ENCODE peak calls at places on chromosomes 1 and 21, in eight cellular contexts. K is breast epithelium, E is fibroblast of the aortic adventitia, U is fibroblast of lung, P is lower lobe of right lung, R is A549, S is kidney epithelial cell, W is fibroblast of mammary gland. X is an unnamed sample.

GRCh38 chr1:114224196-114224907 is 70.7 kb upstream of the SYT6 start:
- DNase-seq in R (no peak), E (peak), S (no peak), P (no peak), U (no peak), W (no peak), K (no peak), X (no peak)

GRCh38 chr1:164589961-164590507 is 31.1 kb downstream of the PBX1 start:
- DNase-seq in W (no peak), K (no peak), U (no peak), R (no peak), P (no peak), S (no peak), E (no peak), X (no peak)

GRCh38 chr1:47527653-47528272 is 89.9 kb downstream of the FOXD2 start:
- DNase-seq in P (no peak), U (no peak), S (no peak), R (no peak), K (no peak), W (no peak), E (no peak), X (no peak)

GRCh38 chr1:198756470-198756869 is 117.6 kb downstream of the PTPRC start:
- DNase-seq in K (no peak), E (peak), R (peak), U (no peak), P (no peak), S (no peak), W (peak), X (peak)

GRCh38 chr1:161162052-161162451 is 2.8 kb downstream of the USP21 start:
- DNase-seq in R (no peak), E (no peak), P (no peak), S (no peak), K (no peak), U (no peak), W (no peak), X (no peak)

GRCh38 chr1:7407980-7408770 is 362.9 kb upstream of the VAMP3 start:
- DNase-seq in S (no peak), P (no peak), R (no peak), U (no peak), W (no peak), K (peak), E (no peak), X (no peak)

GRCh38 chr1:87449348-87449963 is 120.8 kb downstream of the LMO4 start:
- DNase-seq in R (no peak), E (peak), W (peak), K (peak), U (peak), P (no peak), S (no peak), X (no peak)

GRCh38 chr1:233730380-233730779 is 116.5 kb downstream of the KCNK1 start:
- DNase-seq in W (no peak), P (no peak), R (no peak), K (no peak), S (no peak), U (no peak), E (no peak), X (no peak)

GRCh38 chr1:219699870-219700269 is 87.0 kb upstream of the ZC3H11B start:
- DNase-seq in P (no peak), K (no peak), S (peak), R (no peak), E (peak), W (peak), U (peak), X (peak)

GRCh38 chr1:76046149-76046548 is 28.4 kb upstream of the ST6GALNAC3 start:
- DNase-seq in K (no peak), R (no peak), U (no peak), S (no peak), W (no peak), E (no peak), P (no peak), X (no peak)

GRCh38 chr21:45027241-45028196 is 46.9 kb upstream of the ADARB1 start:
- DNase-seq in S (no peak), U (no peak), W (no peak), E (no peak), K (no peak), P (no peak), R (no peak), X (no peak)

GRCh38 chr1:86649618-86650017 is 54.8 kb upstream of the SH3GLB1 start:
- DNase-seq in S (no peak), R (no peak), W (no peak), U (no peak), P (no peak), E (no peak), K (no peak), X (no peak)

GRCh38 chr21:35265170-35265877 is 216.2 kb upstream of the RUNX1 start:
- DNase-seq in U (peak), P (no peak), E (peak), R (peak), K (no peak), S (peak), W (peak), X (peak)

GRCh38 chr1:64440423-64440822 is 29.5 kb upstream of the CACHD1 start:
- DNase-seq in E (no peak), K (no peak), W (no peak), R (no peak), U (no peak), S (no peak), P (no peak), X (no peak)

GRCh38 chr21:34180826-34181359 is 107.5 kb downstream of the MRPS6 start:
- DNase-seq in U (no peak), E (no peak), P (no peak), S (no peak), W (no peak), K (no peak), R (no peak), X (no peak)

GRCh38 chr1:157409927-157410326 is 142.4 kb downstream of the FCRL5 start:
- DNase-seq in W (no peak), S (no peak), K (no peak), U (no peak), E (no peak), R (no peak), P (no peak), X (no peak)

GRCh38 chr1:147641695-147642592 is 28.4 kb downstream of the ACP6 start:
- DNase-seq in W (peak), R (peak), U (peak), E (peak), K (no peak), P (no peak), S (no peak), X (peak)

GRCh38 chr21:32372755-32373154 is 20.1 kb downstream of the URB1 start:
- DNase-seq in K (no peak), P (no peak), W (peak), U (no peak), E (peak), R (no peak), S (no peak), X (peak)

GRCh38 chr1:206774096-206774495 is 1.8 kb upstream of the IL10 start:
- DNase-seq in R (no peak), P (no peak), W (no peak), S (no peak), K (no peak), U (no peak), E (no peak), X (no peak)

GRCh38 chr1:111212634-111213335 is 12.3 kb upstream of the DENND2D start:
- DNase-seq in S (no peak), K (no peak), P (no peak), R (no peak), U (no peak), E (no peak), W (no peak), X (no peak)

GRCh38 chr1:175520186-175520585 is 223.2 kb downstream of the TNR start:
- DNase-seq in E (peak), W (no peak), P (no peak), R (no peak), K (peak), S (no peak), U (peak), X (peak)

GRCh38 chr1:178818416-178818815 is 52.5 kb downstream of the ANGPTL1 start:
- DNase-seq in R (no peak), W (peak), P (no peak), E (peak), S (no peak), U (peak), K (no peak), X (peak)

GRCh38 chr1:167270230-167270817 is 49.6 kb downstream of the POU2F1 start:
- DNase-seq in U (no peak), K (no peak), S (no peak), P (no peak), E (no peak), W (no peak), R (no peak), X (no peak)

GRCh38 chr1:111656093-111657017 is 36.8 kb downstream of the RAP1A start:
- DNase-seq in W (peak), E (peak), R (peak), K (no peak), U (peak), S (peak), P (no peak), X (peak)

GRCh38 chr1:9218917-9219316 is 15.7 kb upstream of the H6PD start:
- DNase-seq in R (no peak), K (no peak), U (no peak), S (no peak), E (no peak), W (no peak), P (no peak), X (no peak)
- TF ChIP-seq CTCF in R (no peak), K (no peak), U (no peak), S (no peak), E (no peak), W (no peak), P (no peak), X (no peak)

DNA sequence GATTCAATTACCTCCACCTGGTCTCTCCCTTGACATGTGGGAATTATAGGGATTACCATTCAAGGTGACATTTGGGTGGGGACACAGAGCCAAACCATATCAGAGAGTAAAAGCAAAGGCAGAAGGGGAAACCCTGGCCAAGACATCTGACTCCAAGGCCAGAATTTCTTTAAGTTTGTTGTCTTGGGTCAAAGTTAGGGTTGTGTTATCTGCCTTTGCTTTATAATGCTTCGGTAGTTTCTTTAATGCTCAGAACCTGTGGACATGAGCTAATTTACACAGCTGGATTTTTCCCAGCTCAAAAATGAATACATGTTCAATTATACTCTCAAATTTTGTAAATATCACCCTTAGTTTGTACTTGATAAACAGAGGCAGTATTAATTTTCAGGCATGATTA is 1074.4 kb downstream of the ADGRL2 start:
- DNase-seq in P (no peak), U (no peak), R (no peak), S (no peak), W (no peak), E (no peak), K (no peak), X (no peak)
- H3K4me3 ChIP-seq in P (no peak), U (no peak), R (no peak), S (no peak), W (no peak), E (no peak), K (no peak), X (no peak)

DNA sequence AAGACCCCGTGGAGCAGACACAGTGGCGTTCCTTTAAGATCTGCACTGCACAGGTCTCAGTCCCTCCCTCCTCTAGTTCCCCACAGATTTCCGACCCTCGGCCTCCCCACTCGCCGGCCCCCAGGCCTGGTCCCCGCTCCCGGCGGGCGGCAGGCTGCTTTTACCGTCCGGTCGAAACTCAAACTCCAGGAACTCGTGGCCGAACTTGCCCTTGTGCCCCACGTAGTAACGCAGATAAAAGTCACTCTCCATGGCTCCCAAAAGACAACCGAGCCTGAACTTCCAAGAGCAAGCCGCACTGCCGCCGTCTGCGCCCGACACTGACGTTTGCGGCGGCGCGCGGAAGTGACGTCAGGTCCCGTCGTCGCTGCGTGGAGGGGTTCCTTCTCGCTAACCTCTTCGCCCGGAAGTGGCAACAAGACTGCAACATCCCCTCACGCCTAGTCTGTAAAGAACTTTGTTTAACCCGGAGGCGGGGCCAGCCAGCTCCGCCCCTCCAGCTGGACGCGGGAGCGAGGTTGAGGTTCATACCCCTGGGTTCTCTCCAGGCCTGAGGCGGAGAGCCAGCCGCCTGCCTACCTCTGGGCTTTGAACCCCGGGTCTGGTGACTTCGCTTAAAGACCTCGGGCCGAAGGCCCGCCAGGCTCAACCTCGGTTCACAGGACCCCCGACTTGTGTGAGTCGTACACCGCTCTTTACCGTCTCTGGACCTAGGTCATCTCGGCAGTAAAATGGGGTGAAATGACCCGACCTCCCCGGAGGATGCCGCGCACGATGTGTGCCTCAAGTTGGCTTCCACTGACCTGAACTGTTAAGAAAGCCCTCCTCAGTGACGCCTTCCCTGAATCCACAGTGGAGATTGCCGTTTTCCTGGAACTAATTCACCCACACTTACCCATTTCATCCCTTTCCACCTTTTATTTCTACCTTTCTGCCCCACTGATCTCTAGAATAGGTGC is at the start of gene MAGOH:
- DNase-seq in U (peak), R (peak), P (peak), E (peak), S (peak), W (peak), K (peak), X (peak)
- TF ChIP-seq CTCF in U (no peak), R (no peak), P (no peak), E (no peak), S (no peak), W (no peak), K (no peak), X (no peak)

DNA sequence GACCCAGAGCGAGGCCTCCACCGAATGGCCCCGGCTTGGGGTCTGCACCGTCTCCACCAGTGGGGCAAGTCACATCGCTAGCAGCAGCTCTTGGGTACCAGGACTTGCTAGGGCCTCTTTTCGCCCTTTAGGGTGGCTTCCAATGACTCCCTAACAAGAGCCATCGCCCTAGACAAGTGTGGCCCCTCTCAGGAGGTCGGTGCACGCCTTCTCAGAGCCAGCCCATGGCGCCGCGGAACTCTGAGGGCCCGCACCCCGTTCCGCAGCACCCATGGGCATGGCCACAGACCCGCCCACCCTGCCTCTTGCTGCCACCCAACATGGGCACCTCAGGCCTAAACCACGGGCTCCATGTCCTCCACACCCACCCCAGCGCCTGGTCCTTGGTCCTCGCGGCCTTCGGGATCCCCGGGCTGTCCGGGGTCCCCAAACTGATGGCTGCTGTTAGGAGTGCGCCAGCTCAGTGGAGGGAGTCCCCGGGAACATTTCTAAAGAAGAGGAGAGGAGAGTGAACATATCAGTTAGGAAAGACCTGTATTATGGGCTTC is 3.2 kb upstream of the CACNA1S start:
- DNase-seq in U (no peak), E (no peak), R (no peak), W (no peak), S (no peak), P (peak), K (no peak), X (no peak)
- H3K4me3 ChIP-seq in U (no peak), E (no peak), R (peak), W (no peak), S (no peak), P (peak), K (no peak), X (no peak)

DNA sequence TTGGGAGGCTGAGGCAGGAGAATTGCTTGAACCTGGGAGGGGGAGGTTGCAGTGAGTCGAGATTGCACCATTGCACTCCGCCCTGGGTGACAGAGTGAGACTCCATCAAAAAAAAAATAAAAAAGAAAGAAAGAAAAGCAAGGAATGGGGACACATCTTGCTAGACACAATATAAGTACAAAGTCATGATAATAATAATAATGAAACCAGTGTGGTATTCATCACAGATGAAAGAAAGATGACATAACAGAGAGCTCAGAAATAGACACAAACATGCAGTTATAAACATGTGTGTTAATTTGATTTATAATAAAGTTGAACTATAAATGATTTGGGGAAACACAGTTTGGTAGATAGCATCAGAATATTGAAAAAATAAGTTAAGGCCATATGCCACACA is 264.1 kb downstream of the SRGAP2C start:
- DNase-seq in W (no peak), R (no peak), U (no peak), S (no peak), P (no peak), E (no peak), K (no peak), X (no peak)
- TF ChIP-seq CTCF in W (no peak), R (no peak), U (no peak), S (no peak), P (no peak), E (no peak), K (no peak), X (no peak)